ENCODE peak calls at places on chromosome 4, in nine cellular contexts. X, K, G, F, N, R, D, L and Y are unnamed samples.

GRCh38 chr4:119329837-119330620 is 8.1 kb upstream of the FABP2 start:
- DNase-seq in N (no peak), F (no peak), D (no peak), K (no peak), R (no peak), X (no peak), L (no peak), G (no peak), Y (no peak)

GRCh38 chr4:165191253-165191652 is 16.1 kb upstream of the KLHL2 start:
- DNase-seq in G (no peak), D (no peak), X (no peak), L (no peak), F (no peak), R (no peak), K (no peak), N (no peak), Y (no peak)

GRCh38 chr4:38785901-38786402 is 3.2 kb upstream of the TLR10 start:
- DNase-seq in X (no peak), R (no peak), F (peak), D (no peak), K (no peak), L (no peak), N (no peak), G (no peak), Y (no peak)

GRCh38 chr4:929970-930625 is 2.0 kb downstream of the GAK start:
- DNase-seq in G (no peak), K (no peak), L (no peak), N (no peak), F (no peak), D (no peak), X (no peak), R (no peak), Y (no peak)

GRCh38 chr4:55382515-55383003 is 13.2 kb upstream of the TMEM165 start:
- DNase-seq in G (no peak), R (no peak), D (no peak), L (no peak), X (no peak), N (no peak), K (no peak), F (no peak), Y (no peak)

GRCh38 chr4:181018472-181018871 is 1224.7 kb upstream of the TENM3 start:
- DNase-seq in G (no peak), N (no peak), K (no peak), D (no peak), F (no peak), R (no peak), L (no peak), X (no peak), Y (no peak)

GRCh38 chr4:20552004-20552403 is 148.3 kb upstream of the PACRGL start:
- DNase-seq in G (no peak), L (no peak), R (no peak), X (no peak), F (no peak), D (no peak), K (no peak), N (no peak), Y (no peak)

GRCh38 chr4:145293658-145294057 is 113.3 kb upstream of the OTUD4 start:
- DNase-seq in N (no peak), K (no peak), X (no peak), D (no peak), F (no peak), R (no peak), L (no peak), G (no peak), Y (no peak)

GRCh38 chr4:16685536-16685935 is 212.9 kb downstream of the LDB2 start:
- DNase-seq in R (no peak), F (no peak), X (no peak), L (no peak), G (no peak), K (no peak), D (peak), N (no peak), Y (no peak)

GRCh38 chr4:111494971-111495370 is 650.3 kb upstream of the FAM241A start:
- DNase-seq in X (no peak), K (no peak), N (no peak), F (no peak), L (no peak), R (no peak), D (peak), G (no peak), Y (no peak)

GRCh38 chr4:39587881-39588280 is 50.8 kb downstream of the SMIM14 start:
- DNase-seq in D (peak), X (no peak), L (no peak), N (no peak), K (no peak), G (no peak), F (no peak), R (no peak), Y (no peak)

GRCh38 chr4:26238782-26239647 is 81.8 kb upstream of the RBPJ start:
- DNase-seq in L (no peak), D (peak), R (no peak), F (no peak), K (no peak), X (no peak), N (no peak), G (no peak), Y (no peak)

GRCh38 chr4:168095776-168096443 is 3.6 kb downstream of the ANXA10 start:
- DNase-seq in G (no peak), L (no peak), F (no peak), K (no peak), N (no peak), X (no peak), D (no peak), R (no peak), Y (no peak)

GRCh38 chr4:3311095-3311372 is 18.2 kb downstream of the RGS12 start:
- DNase-seq in F (no peak), X (peak), N (no peak), K (no peak), D (no peak), R (no peak), G (no peak), L (peak), Y (no peak)

GRCh38 chr4:38950159-38950558 is 82.0 kb downstream of the TMEM156 start:
- DNase-seq in R (no peak), D (no peak), K (no peak), F (no peak), G (no peak), X (no peak), N (no peak), L (no peak), Y (no peak)

GRCh38 chr4:54027311-54027710 is 37.1 kb downstream of the CHIC2 start:
- DNase-seq in R (no peak), F (no peak), G (no peak), D (no peak), X (no peak), N (no peak), L (no peak), K (no peak), Y (no peak)

GRCh38 chr4:69881173-69881773 is 21.3 kb upstream of the SULT1E1 start:
- DNase-seq in G (peak), R (no peak), X (no peak), D (no peak), N (no peak), F (no peak), K (no peak), L (no peak), Y (no peak)

GRCh38 chr4:121721700-121722099 is 24.9 kb upstream of the ANXA5 start:
- DNase-seq in D (no peak), G (no peak), R (no peak), X (no peak), F (no peak), L (no peak), K (no peak), N (no peak), Y (no peak)

GRCh38 chr4:41179086-41179374 is 35.3 kb downstream of the APBB2 start:
- DNase-seq in G (no peak), R (no peak), X (no peak), F (no peak), K (no peak), L (no peak), N (no peak), D (no peak), Y (no peak)
- TF ChIP-seq CTCF in G (no peak), R (no peak), X (no peak), F (no peak), K (no peak), L (no peak), N (no peak), D (no peak), Y (no peak)

GRCh38 chr4:185211035-185211434 is 1.6 kb downstream of the SNX25 start:
- DNase-seq in K (no peak), L (no peak), D (no peak), X (no peak), N (no peak), F (no peak), R (no peak), G (no peak), Y (no peak)

GRCh38 chr4:185210102-185210981 is 944 bp downstream of the SNX25 start:
- DNase-seq in N (no peak), G (peak), R (no peak), K (peak), X (peak), D (peak), L (peak), F (peak), Y (no peak)

GRCh38 chr4:185211641-185212040 is 2.2 kb downstream of the SNX25 start:
- DNase-seq in N (no peak), D (no peak), L (no peak), K (no peak), R (no peak), G (no peak), F (no peak), X (no peak), Y (no peak)

GRCh38 chr4:185212566-185212965 is 3.2 kb downstream of the SNX25 start:
- DNase-seq in G (no peak), X (no peak), R (no peak), D (no peak), F (no peak), L (no peak), N (no peak), K (no peak), Y (no peak)

GRCh38 chr4:185209031-185209851 is at the start of gene SNX25:
- DNase-seq in D (peak), G (peak), R (peak), N (peak), F (peak), K (peak), L (peak), X (peak), Y (no peak)
- TF ChIP-seq CTCF in D (peak), G (no peak), R (peak), N (no peak), F (peak), K (no peak), L (peak), X (peak), Y (peak)

GRCh38 chr4:65007841-65008439 is 598.7 kb upstream of the TECRL start:
- DNase-seq in X (no peak), G (peak), D (peak), R (no peak), N (no peak), K (no peak), F (no peak), L (no peak), Y (no peak)
- TF ChIP-seq CTCF in X (peak), G (peak), D (peak), R (peak), N (no peak), K (no peak), F (peak), L (peak), Y (peak)

GRCh38 chr4:147773261-147774184 is 41.6 kb downstream of the ARHGAP10 start:
- DNase-seq in X (no peak), G (no peak), R (no peak), K (no peak), N (no peak), F (no peak), D (peak), L (no peak), Y (no peak)

GRCh38 chr4:147772459-147772969 is 40.6 kb downstream of the ARHGAP10 start:
- DNase-seq in N (no peak), K (no peak), G (no peak), D (peak), X (no peak), L (no peak), F (no peak), R (no peak), Y (no peak)

GRCh38 chr4:147769386-147769785 is 37.5 kb downstream of the ARHGAP10 start:
- DNase-seq in D (peak), F (no peak), R (no peak), G (no peak), L (no peak), X (no peak), K (no peak), N (no peak), Y (no peak)

GRCh38 chr4:147770831-147771230 is 38.9 kb downstream of the ARHGAP10 start:
- DNase-seq in F (no peak), N (no peak), G (no peak), D (no peak), X (no peak), K (no peak), R (no peak), L (no peak), Y (no peak)

DNA sequence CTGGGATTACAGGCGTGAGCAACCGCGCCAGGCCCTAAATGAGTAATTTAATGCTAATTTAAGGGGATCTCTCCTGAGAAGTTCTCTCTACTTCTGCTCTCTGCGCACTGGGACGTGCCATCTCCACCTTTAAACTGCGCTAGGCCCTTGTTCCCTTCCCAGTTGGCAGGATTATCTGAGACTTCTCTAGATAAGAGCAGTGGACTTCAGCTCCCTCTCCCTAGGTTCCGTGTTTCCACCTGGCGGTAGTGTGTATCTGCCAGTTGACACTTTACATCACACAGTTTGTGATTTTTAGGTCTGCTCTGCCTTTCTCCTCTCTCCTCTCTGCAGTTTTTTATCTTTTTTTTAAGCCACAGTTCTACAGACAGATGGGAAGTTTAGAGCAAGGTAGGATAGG is 40.2 kb downstream of the ARHGAP10 start:
- DNase-seq in X (no peak), N (no peak), F (no peak), G (no peak), R (no peak), D (no peak), L (no peak), K (no peak), Y (no peak)
- TF ChIP-seq CTCF in X (no peak), N (no peak), F (no peak), G (no peak), R (no peak), D (no peak), L (no peak), K (no peak), Y (no peak)

DNA sequence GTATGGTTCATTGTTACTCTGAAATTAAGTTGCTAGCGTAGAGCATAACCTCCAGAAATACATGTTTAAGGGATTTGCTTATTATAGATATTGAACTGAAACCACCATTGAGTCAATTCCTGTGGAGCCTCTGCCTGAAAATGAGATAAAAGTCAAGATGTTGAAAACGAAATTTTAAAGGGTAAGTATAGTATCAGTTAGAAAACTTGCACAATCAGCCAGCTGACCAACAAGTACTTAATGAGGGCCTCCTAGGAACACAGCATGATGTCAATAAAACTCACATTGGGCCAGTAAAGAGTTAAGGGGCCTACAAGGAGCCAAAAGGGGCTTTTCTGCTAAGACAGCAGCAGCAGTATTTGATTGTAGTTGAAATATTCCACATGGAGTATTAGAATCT is 314.0 kb upstream of the PPARGC1A start:
- DNase-seq in R (no peak), X (no peak), L (no peak), N (no peak), D (no peak), F (no peak), K (no peak), G (no peak), Y (no peak)
- TF ChIP-seq CTCF in R (no peak), X (no peak), L (no peak), N (no peak), D (no peak), F (no peak), K (no peak), G (no peak), Y (no peak)

DNA sequence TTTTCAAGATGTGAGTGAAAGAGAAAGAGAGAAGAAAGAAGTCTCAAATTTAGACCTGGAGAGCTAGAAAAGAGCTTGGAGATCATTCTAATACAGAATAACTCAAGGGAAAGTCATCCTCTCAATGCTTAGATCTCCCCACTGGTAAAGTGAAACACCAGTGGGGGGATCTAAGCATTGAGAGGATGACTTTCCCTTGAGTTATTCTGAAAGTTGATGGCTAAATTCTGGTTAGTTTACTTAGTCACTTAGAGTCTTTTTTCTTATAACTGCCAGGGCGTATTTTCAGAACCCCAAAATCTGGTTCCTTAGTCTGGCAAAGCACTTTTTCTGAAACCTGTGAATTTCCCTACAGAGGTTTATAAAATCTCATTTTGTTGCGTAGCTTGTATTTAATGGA is 198.6 kb downstream of the ARHGAP24 start:
- DNase-seq in K (no peak), N (no peak), L (no peak), X (no peak), D (no peak), F (no peak), G (no peak), R (no peak), Y (no peak)
- TF ChIP-seq CTCF in K (no peak), N (no peak), L (no peak), X (no peak), D (no peak), F (no peak), G (no peak), R (no peak), Y (no peak)

GRCh38 chr4:60463846-60464502 is 736.2 kb upstream of the ADGRL3 start:
- DNase-seq in R (no peak), N (no peak), F (no peak), X (no peak), G (no peak), K (no peak), D (peak), L (no peak), Y (no peak)
- TF ChIP-seq CTCF in R (no peak), N (no peak), F (no peak), X (peak), G (peak), K (no peak), D (peak), L (no peak), Y (peak)